ENCODE peak calls at places on chromosomes 6 and 20, in eight cellular contexts. X is A673, N is HL-60, B is GM12865, U is uterus, H is lower leg skin, J is SK-N-SH, G is A549. P is an unnamed sample.

GRCh38 chr6:112296694-112297093 is 42.3 kb upstream of the LAMA4 start:
- DNase-seq in X (no peak), N (no peak), B (no peak), U (no peak), H (no peak), J (no peak), G (no peak), P (no peak)

GRCh38 chr6:162973141-162973872 is 245.5 kb downstream of the PACRG start:
- DNase-seq in X (no peak), N (no peak), B (no peak), U (no peak), H (no peak), J (no peak), G (no peak), P (no peak)

GRCh38 chr20:59939052-59939878 is 840 bp downstream of the PPP1R3D start:
- DNase-seq in X (no peak), N (no peak), B (peak), U (peak), H (no peak), J (no peak), G (no peak), P (no peak)

GRCh38 chr20:48824830-48825550 is 2.8 kb downstream of the PREX1 start:
- DNase-seq in X (peak), N (no peak), B (peak), U (no peak), H (no peak), J (no peak), G (no peak), P (no peak)

GRCh38 chr6:16903470-16903869 is 142.2 kb upstream of the ATXN1 start:
- DNase-seq in X (peak), N (no peak), B (no peak), U (no peak), H (no peak), J (no peak), G (no peak), P (peak)

GRCh38 chr20:35866446-35867202 is 87.7 kb downstream of the SCAND1 start:
- DNase-seq in X (no peak), N (no peak), B (no peak), U (no peak), H (no peak), J (no peak), G (no peak), P (peak)

GRCh38 chr6:52574709-52575489 is 2.0 kb downstream of the TRAM2 start:
- DNase-seq in X (no peak), N (peak), B (peak), U (no peak), H (peak), J (no peak), G (no peak), P (peak)

GRCh38 chr6:11163932-11164331 is 52.4 kb upstream of the ERVFRD-1 start:
- DNase-seq in X (no peak), N (no peak), B (peak), U (no peak), H (no peak), J (no peak), G (no peak), P (no peak)

GRCh38 chr20:35791823-35792222 is 20.0 kb downstream of the PHF20 start:
- DNase-seq in X (no peak), N (peak), B (no peak), U (no peak), H (no peak), J (no peak), G (no peak), P (peak)

GRCh38 chr20:8647868-8648495 is 420.9 kb upstream of the PLCB4 start:
- DNase-seq in X (no peak), N (peak), B (no peak), U (peak), H (no peak), J (no peak), G (no peak), P (peak)

GRCh38 chr6:138188278-138188923 is 26.7 kb downstream of the ARFGEF3 start:
- DNase-seq in X (no peak), N (no peak), B (no peak), U (no peak), H (no peak), J (no peak), G (no peak), P (no peak)

GRCh38 chr6:54085526-54085925 is 25.7 kb upstream of the MLIP start:
- DNase-seq in X (no peak), N (no peak), B (no peak), U (no peak), H (no peak), J (no peak), G (no peak), P (peak)

GRCh38 chr6:1329708-1330107 is 17.8 kb downstream of the FOXQ1 start:
- DNase-seq in X (no peak), N (no peak), B (no peak), U (no peak), H (no peak), J (no peak), G (no peak), P (no peak)

GRCh38 chr20:32207626-32208498 is at the start of the genes PLAGL2 and POFUT1:
- DNase-seq in X (peak), N (peak), B (peak), U (peak), H (peak), J (peak), G (peak), P (peak)

GRCh38 chr6:34003962-34004361 is 141.9 kb downstream of the GRM4 start:
- DNase-seq in X (no peak), N (no peak), B (no peak), U (no peak), H (no peak), J (no peak), G (no peak), P (no peak)

GRCh38 chr6:135938588-135939215 is 87.2 kb downstream of the PDE7B start:
- DNase-seq in X (peak), N (no peak), B (peak), U (peak), H (no peak), J (peak), G (no peak), P (peak)

GRCh38 chr20:1816384-1817381 is 78.5 kb upstream of the SIRPA start:
- DNase-seq in X (no peak), N (no peak), B (no peak), U (no peak), H (peak), J (no peak), G (no peak), P (peak)

GRCh38 chr20:6692566-6693168 is 74.8 kb upstream of the BMP2 start:
- DNase-seq in X (no peak), N (no peak), B (no peak), U (no peak), H (no peak), J (no peak), G (no peak), P (no peak)

GRCh38 chr6:136791296-136792065 is 796 bp downstream of the MAP3K5 start:
- DNase-seq in X (peak), N (no peak), B (peak), U (peak), H (peak), J (peak), G (peak), P (peak)

GRCh38 chr20:23156170-23156841 is 70.2 kb upstream of the CD93 start:
- DNase-seq in X (no peak), N (peak), B (no peak), U (no peak), H (no peak), J (no peak), G (peak), P (peak)

GRCh38 chr6:139640911-139641310 is 266.5 kb upstream of the CITED2 start:
- DNase-seq in X (no peak), N (no peak), B (no peak), U (no peak), H (no peak), J (no peak), G (no peak), P (no peak)
- H3K4me3 ChIP-seq in X (no peak), N (no peak), B (no peak), U (no peak), H (no peak), J (no peak), G (no peak), P (no peak)

GRCh38 chr6:70524721-70525286 is 41.9 kb upstream of the SDHAF4 start:
- DNase-seq in X (peak), N (no peak), B (no peak), U (no peak), H (no peak), J (no peak), G (no peak), P (no peak)

GRCh38 chr6:70520575-70520974 is 46.2 kb upstream of the SDHAF4 start:
- DNase-seq in X (peak), N (no peak), B (peak), U (no peak), H (no peak), J (peak), G (peak), P (peak)
- TF ChIP-seq CTCF in X (peak), N (no peak), B (peak), U (no peak), H (no peak), J (peak), G (peak), P (peak)

GRCh38 chr20:44643596-44644383 is 7.7 kb downstream of the ADA start:
- DNase-seq in X (peak), N (no peak), B (peak), U (peak), H (peak), J (no peak), G (peak), P (peak)

GRCh38 chr20:44644384-44645131 is 6.9 kb downstream of the ADA start:
- DNase-seq in X (no peak), N (no peak), B (peak), U (no peak), H (no peak), J (no peak), G (no peak), P (no peak)

GRCh38 chr20:44648068-44648467 is 3.4 kb downstream of the ADA start:
- DNase-seq in X (no peak), N (no peak), B (no peak), U (no peak), H (no peak), J (no peak), G (no peak), P (no peak)

GRCh38 chr20:44646641-44647274 is 4.7 kb downstream of the ADA start:
- DNase-seq in X (no peak), N (peak), B (peak), U (no peak), H (no peak), J (no peak), G (no peak), P (peak)

GRCh38 chr20:44646023-44646640 is 5.4 kb downstream of the ADA start:
- DNase-seq in X (peak), N (peak), B (peak), U (no peak), H (no peak), J (no peak), G (no peak), P (no peak)
- H3K4me3 ChIP-seq in X (no peak), N (no peak), B (peak), U (no peak), H (no peak), J (no peak), G (no peak), P (no peak)

DNA sequence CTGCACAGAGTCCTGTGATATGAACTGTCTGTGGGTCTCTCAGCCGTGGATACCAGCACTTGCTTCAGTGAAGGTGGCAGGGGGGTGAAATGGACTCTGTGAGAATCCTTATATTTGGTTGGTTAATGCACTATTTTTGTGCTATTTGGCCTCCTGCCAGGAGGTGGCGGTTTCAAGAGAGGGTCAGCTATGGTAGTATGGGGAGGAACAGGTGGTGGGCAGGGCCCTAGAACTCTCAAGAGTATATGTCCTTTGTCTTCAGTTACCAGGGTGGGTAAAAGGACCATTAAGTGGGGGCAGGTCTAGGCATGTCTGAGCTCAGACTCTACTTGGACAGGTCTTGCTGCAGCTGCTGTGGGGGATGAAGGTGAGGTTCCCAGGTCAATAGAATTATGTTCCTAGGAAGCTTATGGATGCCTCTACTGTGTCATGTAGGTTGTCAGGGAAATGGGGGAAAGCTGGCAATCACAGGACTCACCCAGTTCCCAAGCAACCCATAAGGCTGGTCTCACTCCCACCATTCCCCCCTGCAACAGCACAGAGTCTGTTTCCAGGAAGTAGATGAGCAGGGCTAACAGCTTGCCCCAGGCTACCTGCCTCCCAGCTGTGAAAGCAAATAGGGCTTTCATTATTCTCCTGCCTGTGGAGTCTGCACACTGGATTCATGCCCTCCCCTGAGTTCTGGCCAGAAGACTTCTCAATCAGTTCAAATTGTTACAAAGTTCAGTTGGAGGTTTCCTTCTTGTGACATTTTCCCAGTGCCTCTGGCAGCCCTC is 56.8 kb upstream of the PHIP start:
- DNase-seq in X (no peak), N (no peak), B (no peak), U (no peak), H (no peak), J (no peak), G (no peak), P (no peak)
- TF ChIP-seq CTCF in X (no peak), N (no peak), B (no peak), U (no peak), H (no peak), J (no peak), G (no peak), P (no peak)

GRCh38 chr6:159422041-159422984 is 253.1 kb downstream of the FNDC1 start:
- DNase-seq in X (no peak), N (no peak), B (no peak), U (no peak), H (no peak), J (no peak), G (no peak), P (no peak)
- H3K4me3 ChIP-seq in X (no peak), N (no peak), B (no peak), U (no peak), H (no peak), J (no peak), G (no peak), P (no peak)

DNA sequence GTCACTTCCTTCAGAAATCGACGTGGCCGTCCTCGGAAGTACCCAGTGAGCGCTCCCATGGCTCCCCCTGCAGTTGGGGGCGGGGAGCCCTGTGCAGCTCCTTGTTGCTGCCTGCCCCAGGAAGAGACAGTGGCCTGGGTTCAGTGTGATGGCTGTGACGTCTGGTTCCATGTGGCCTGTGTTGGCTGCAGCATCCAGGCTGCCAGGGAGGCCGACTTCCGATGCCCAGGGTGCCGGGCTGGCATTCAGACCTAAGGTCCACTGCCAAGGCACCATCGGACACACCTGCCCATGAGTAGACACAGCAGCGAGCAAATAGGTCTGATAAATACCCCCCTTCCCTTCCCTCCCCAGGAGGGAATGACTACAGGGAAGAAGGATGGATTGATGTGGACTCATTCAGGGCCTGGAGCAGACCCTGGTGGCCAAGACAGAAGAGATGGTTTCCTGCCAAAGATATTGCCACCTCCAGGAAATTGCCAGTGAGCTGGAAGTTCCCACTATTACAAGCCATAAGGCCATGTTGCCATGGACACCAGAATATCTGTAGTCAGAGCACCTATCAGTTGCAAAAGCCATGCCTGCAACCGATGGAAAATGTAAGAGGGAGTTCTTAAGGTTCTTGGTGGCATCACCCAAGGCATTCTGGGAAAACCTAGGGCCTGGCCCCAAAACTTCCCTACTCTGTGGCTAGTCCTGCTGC is 4.2 kb downstream of the TCF19 start:
- DNase-seq in X (no peak), N (no peak), B (no peak), U (no peak), H (no peak), J (no peak), G (no peak), P (no peak)
- TF ChIP-seq CTCF in X (no peak), N (no peak), B (no peak), U (no peak), H (no peak), J (no peak), G (no peak), P (no peak)

GRCh38 chr6:2712102-2712501 is 38.6 kb downstream of the MYLK4 start:
- DNase-seq in X (no peak), N (no peak), B (no peak), U (no peak), H (no peak), J (no peak), G (no peak), P (no peak)

GRCh38 chr6:2715737-2716136 is 35.0 kb downstream of the MYLK4 start:
- DNase-seq in X (no peak), N (no peak), B (no peak), U (no peak), H (no peak), J (no peak), G (no peak), P (no peak)

GRCh38 chr6:2716926-2717700 is 33.6 kb downstream of the MYLK4 start:
- DNase-seq in X (no peak), N (no peak), B (no peak), U (no peak), H (no peak), J (no peak), G (no peak), P (no peak)

GRCh38 chr6:2713473-2714358 is 37.0 kb downstream of the MYLK4 start:
- DNase-seq in X (peak), N (no peak), B (no peak), U (no peak), H (no peak), J (no peak), G (no peak), P (no peak)

DNA sequence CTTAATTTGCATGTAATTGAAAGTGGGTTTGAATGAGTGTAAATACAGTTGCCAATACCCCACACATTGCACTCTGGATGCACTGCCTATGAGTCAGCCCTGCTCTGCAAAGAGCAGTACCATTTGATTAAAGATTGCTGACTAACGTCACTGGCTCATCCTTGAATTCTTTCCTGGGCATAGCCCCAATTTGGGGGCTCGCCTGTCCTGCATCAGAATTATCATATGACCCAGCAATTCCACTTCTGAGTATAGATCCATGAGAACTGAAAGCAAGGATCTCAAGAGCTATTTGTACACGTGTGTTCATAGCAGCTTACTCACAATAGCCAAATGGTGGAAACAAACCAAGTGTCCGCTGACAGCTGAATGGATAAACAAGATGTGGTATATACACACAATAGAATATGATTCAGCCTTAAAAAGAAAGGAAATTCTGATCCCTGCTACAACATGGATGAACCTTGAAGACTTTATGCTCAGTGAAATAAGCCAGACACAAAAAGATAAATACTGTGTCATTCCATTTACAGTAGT is 36.3 kb downstream of the MYLK4 start:
- DNase-seq in X (peak), N (no peak), B (no peak), U (no peak), H (no peak), J (no peak), G (no peak), P (peak)
- H3K4me3 ChIP-seq in X (no peak), N (no peak), B (no peak), U (no peak), H (no peak), J (no peak), G (no peak), P (no peak)

GRCh38 chr6:42197574-42198362 is 3.0 kb upstream of the GUCA1B start:
- DNase-seq in X (no peak), N (peak), B (no peak), U (peak), H (no peak), J (no peak), G (peak), P (peak)
- TF ChIP-seq CTCF in X (no peak), N (no peak), B (no peak), U (no peak), H (no peak), J (peak), G (no peak), P (peak)

P was measured in AG10803.